ENCODE peak calls at places on chromosomes 6 and 20, in five cellular contexts. J is heart right ventricle, C is breast epithelium, U is A549, L is right cardiac atrium. Y is an unnamed sample.

GRCh38 chr20:6735913-6736845 is 31.3 kb upstream of the BMP2 start:
- DNase-seq in J (peak; percentile 24), C (no peak), U (no peak), L (peak; percentile 37), Y (no peak)

GRCh38 chr6:13538084-13538483 is 36.3 kb upstream of the SIRT5 start:
- DNase-seq in J (no peak), C (no peak), U (peak; percentile 43), L (no peak), Y (no peak)

GRCh38 chr20:2350606-2351005 is 30.1 kb upstream of the TGM6 start:
- DNase-seq in J (no peak), C (no peak), U (no peak), L (no peak), Y (no peak)

GRCh38 chr6:30167101-30167500 is 3.8 kb downstream of the TRIM15 start:
- DNase-seq in J (no peak), C (no peak), U (no peak), L (no peak), Y (no peak)

GRCh38 chr6:96499781-96500180 is 21.8 kb upstream of the UFL1 start:
- DNase-seq in J (no peak), C (no peak), U (no peak), L (no peak), Y (no peak)

GRCh38 chr20:45037050-45037449 is 63.9 kb downstream of the KCNS1 start:
- DNase-seq in J (no peak), C (no peak), U (no peak), L (peak; percentile 28), Y (no peak)

GRCh38 chr6:160041608-160042007 is 72.7 kb downstream of the IGF2R start:
- DNase-seq in J (peak; percentile 39), C (peak; percentile 81), U (no peak), L (peak; percentile 69), Y (no peak)

GRCh38 chr6:78513856-78514255 is 353.5 kb upstream of the IRAK1BP1 start:
- DNase-seq in J (no peak), C (no peak), U (no peak), L (no peak), Y (no peak)

GRCh38 chr20:50110141-50111047 is 2.6 kb downstream of the UBE2V1 start:
- DNase-seq in J (no peak), C (no peak), U (no peak), L (no peak), Y (no peak)

GRCh38 chr6:108165714-108166663 is at the start of gene NR2E1:
- DNase-seq in J (no peak), C (no peak), U (no peak), L (no peak), Y (peak; percentile 8)

GRCh38 chr20:10505320-10506226 is 70.5 kb downstream of the SLX4IP start:
- DNase-seq in J (no peak), C (peak; percentile 44), U (no peak), L (peak; percentile 35), Y (no peak)
- H3K27ac ChIP-seq in J (peak overlapping the region; percentile 77), C (peak overlapping the region; percentile 77), U (peak overlapping the region; percentile 50), L (no peak overlapping the region), Y (no peak overlapping the region)

DNA sequence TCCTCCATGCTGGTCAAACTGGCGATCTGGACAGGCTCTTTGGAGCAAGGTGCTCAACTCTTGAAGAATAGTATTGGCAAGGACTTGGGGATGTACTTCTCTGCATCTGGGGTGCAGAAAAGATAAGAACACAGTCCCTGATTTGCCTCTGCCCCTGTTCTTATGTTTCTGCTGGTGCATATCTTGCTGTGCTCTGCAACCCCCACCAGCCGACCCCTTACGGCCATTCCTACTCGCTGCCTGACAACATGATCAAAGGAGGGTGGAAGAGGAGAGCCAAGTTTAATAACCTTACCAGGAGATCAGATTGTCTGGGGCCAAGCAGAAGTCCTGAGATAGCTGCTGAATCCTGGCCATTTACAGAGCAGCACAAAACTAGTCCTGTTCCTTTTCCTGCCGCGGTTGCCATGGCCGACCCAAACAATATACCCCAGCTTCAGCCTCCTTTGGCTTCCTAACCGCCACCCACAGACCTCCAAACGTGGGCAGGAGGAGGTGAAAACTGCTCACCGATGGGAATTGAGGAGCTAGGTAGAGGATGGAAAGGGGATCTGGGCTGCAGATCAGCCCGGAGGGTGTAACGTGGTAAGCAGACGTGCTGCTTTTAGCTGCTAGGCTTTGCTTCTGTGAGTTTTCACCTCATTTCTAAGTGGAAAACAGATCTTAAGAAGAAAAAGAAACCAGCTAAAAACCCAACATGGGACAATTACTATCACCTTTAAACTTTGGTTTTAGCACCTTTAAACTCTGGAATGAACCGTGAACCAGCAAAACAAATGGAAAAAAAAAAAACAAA is 60.9 kb downstream of the ATXN1 start:
- DNase-seq in J (no peak), C (no peak), U (no peak), L (no peak), Y (no peak)
- H3K27ac ChIP-seq in J (peak overlapping the region; percentile 83), C (peak overlapping the region; percentile 63), U (peak overlapping the region; percentile 57), L (no peak overlapping the region), Y (peak overlapping the region; percentile 23)

DNA sequence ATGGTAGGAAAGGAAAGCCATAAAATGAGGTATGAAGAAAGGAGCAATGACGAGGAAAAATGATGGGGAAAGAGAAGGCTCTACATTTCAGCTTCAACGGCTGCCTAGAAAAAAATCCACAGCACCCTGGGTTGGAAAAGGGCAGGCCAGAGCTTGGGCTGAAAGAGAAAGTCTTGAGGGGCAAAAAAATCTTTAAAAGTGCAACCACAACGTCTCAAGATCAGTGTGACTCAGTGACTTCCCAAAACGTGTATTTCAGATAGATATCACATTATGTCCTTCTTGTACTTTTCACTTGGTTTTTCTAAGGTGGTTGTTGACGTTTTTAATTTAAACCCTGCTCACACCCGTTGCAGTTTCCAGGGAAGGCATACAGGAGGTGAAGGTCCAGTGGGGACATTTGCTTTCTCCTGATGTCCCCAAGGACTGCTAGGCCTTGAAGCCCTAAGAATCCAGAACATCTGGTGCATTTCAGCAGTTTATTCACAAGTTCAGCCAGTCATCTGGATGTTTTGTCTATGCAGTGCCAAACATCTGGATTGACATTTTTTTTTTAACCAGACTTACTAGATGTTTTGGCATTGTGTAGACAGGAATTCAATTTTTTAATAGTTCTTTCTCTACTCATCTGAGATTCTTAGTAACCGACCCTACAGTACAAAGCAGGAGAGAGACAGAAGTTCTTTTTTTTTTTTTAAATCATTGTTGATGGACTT is 256.4 kb downstream of the CLIC5 start:
- DNase-seq in J (no peak), C (no peak), U (no peak), L (no peak), Y (no peak)
- H3K27ac ChIP-seq in J (no peak overlapping the region), C (peak overlapping the region; percentile 64), U (no peak overlapping the region), L (no peak overlapping the region), Y (no peak overlapping the region)

GRCh38 chr6:117345292-117345610 is 79.9 kb downstream of the VGLL2 start:
- DNase-seq in J (no peak), C (no peak), U (no peak), L (no peak), Y (no peak)
- H3K27ac ChIP-seq in J (no peak overlapping the region), C (no peak overlapping the region), U (no peak overlapping the region), L (no peak overlapping the region), Y (no peak overlapping the region)

DNA sequence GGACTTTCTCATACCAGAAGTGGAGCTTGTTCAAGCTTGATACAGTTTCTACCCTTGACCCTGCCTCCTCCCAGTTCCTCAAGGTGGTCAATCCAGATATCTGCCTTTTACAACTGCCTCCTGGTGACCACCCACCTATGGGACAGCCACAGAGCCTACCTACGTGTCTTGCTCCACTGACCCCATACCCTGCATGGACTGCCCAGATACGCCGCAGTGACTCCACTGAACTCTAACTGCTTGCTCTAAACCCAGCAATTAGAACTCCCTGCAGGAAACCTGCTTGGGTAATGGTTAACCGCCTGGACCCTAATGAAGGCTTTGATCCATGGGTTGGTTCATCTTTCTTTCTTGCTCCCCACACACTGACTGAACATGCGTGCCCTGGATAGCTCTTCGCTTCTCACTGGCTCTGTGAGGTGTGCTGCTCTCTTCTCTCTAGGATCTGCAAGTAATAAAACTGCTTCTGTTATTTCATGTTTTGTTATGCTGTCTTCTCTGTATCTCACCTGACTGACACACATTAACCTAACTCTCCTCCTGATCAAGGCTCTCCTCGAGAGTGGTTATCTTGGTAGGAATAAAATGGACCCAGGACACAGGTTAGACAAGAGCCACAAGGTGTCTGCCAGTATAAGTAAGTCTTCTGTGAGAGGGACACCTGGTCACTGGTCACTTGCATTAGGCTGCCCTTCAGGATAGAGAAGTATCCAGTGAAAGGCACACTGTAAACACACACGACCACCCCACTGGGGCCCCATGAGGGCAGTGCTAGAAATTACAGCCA is 79.2 kb downstream of the CHD6 start:
- DNase-seq in J (no peak), C (no peak), U (no peak), L (no peak), Y (no peak)
- H3K27ac ChIP-seq in J (no peak overlapping the region), C (no peak overlapping the region), U (no peak overlapping the region), L (no peak overlapping the region), Y (no peak overlapping the region)

Y was measured in substantia nigra.